ENCODE peak calls at places on chromosome 20, in nine cellular contexts. E is IMR-90, B is right lobe of liver, O is kidney, H is mammary epithelial cell, X is OCI-LY7, N is fibroblast of lung, I is K562, V is HepG2. C is an unnamed sample. For H3K4me1, the result is how much of the 10 kb centered on the place peaks cover.

GRCh38 chr20:63955281-63955845 is 853 bp downstream of the UCKL1 start:
- DNase-seq in E (no peak), B (no peak), O (peak), H (no peak), X (peak), N (peak), I (peak), V (peak), C (no peak)

GRCh38 chr20:57617079-57617795 is 3.0 kb downstream of the ZBP1 start:
- DNase-seq in E (no peak), B (no peak), O (peak), H (no peak), X (no peak), N (no peak), I (no peak), V (no peak), C (no peak)

GRCh38 chr20:49045440-49046086 is 549 bp upstream of the CSE1L start:
- DNase-seq in E (peak), B (peak), O (no peak), H (no peak), X (peak), N (peak), I (peak), V (peak), C (no peak)

GRCh38 chr20:35284992-35285805 is 627 bp upstream of the EIF6 start:
- DNase-seq in E (no peak), B (no peak), O (no peak), H (no peak), X (no peak), N (no peak), I (no peak), V (no peak), C (no peak)

GRCh38 chr20:63337786-63338420 is 23.2 kb downstream of the CHRNA4 start:
- DNase-seq in E (no peak), B (no peak), O (no peak), H (no peak), X (no peak), N (no peak), I (no peak), V (no peak), C (no peak)

GRCh38 chr20:24731312-24731711 is 217.8 kb upstream of the CST7 start:
- DNase-seq in E (no peak), B (peak), O (no peak), H (no peak), X (no peak), N (no peak), I (no peak), V (no peak), C (no peak)

GRCh38 chr20:36236786-36237121 is 476 bp downstream of the AAR2 start:
- DNase-seq in E (no peak), B (no peak), O (no peak), H (no peak), X (no peak), N (no peak), I (no peak), V (no peak), C (no peak)

GRCh38 chr20:52923123-52923543 is 49.0 kb upstream of the TSHZ2 start:
- DNase-seq in E (peak), B (no peak), O (no peak), H (peak), X (no peak), N (peak), I (no peak), V (no peak), C (no peak)

GRCh38 chr20:11796041-11796440 is 121.7 kb upstream of the BTBD3 start:
- DNase-seq in E (peak), B (no peak), O (no peak), H (no peak), X (no peak), N (peak), I (no peak), V (no peak), C (no peak)

GRCh38 chr20:41650221-41650948 is 32.2 kb upstream of the CHD6 start:
- DNase-seq in E (no peak), B (no peak), O (no peak), H (no peak), X (peak), N (no peak), I (no peak), V (no peak), C (no peak)

GRCh38 chr20:50592282-50593004 is 82.3 kb downstream of the PTPN1 start:
- DNase-seq in E (no peak), B (peak), O (peak), H (no peak), X (no peak), N (no peak), I (no peak), V (no peak), C (no peak)

GRCh38 chr20:61185841-61186601 is 66.0 kb upstream of the CDH4 start:
- DNase-seq in E (peak), B (no peak), O (no peak), H (peak), X (no peak), N (peak), I (no peak), V (no peak), C (no peak)

GRCh38 chr20:62878244-62879030 is 16.8 kb upstream of the TCFL5 start:
- DNase-seq in E (no peak), B (no peak), O (no peak), H (no peak), X (no peak), N (no peak), I (peak), V (no peak), C (no peak)

GRCh38 chr20:48139262-48140041 is 354.2 kb upstream of the SULF2 start:
- DNase-seq in E (no peak), B (no peak), O (no peak), H (peak), X (no peak), N (no peak), I (no peak), V (no peak), C (no peak)

GRCh38 chr20:29689411-29690225 is 1567.8 kb upstream of the DEFB115 start:
- DNase-seq in E (no peak), B (peak), O (peak), H (no peak), X (no peak), N (no peak), I (peak), V (no peak), C (no peak)

GRCh38 chr20:3925899-3926638 is 36.9 kb downstream of the PANK2 start:
- DNase-seq in E (no peak), B (no peak), O (no peak), H (no peak), X (no peak), N (no peak), I (no peak), V (no peak), C (no peak)

GRCh38 chr20:63106108-63106764 is 99.5 kb upstream of the BHLHE23 start:
- DNase-seq in E (peak), B (peak), O (peak), H (no peak), X (no peak), N (peak), I (no peak), V (no peak), C (no peak)

GRCh38 chr20:36856691-36857635 is 19.0 kb upstream of the TLDC2 start:
- DNase-seq in E (peak), B (no peak), O (no peak), H (peak), X (peak), N (peak), I (no peak), V (no peak), C (no peak)

GRCh38 chr20:17637985-17638640 is 43.9 kb downstream of the RRBP1 start:
- DNase-seq in E (no peak), B (no peak), O (peak), H (no peak), X (no peak), N (no peak), I (no peak), V (no peak), C (no peak)

GRCh38 chr20:64035066-64035932 is 683 bp upstream of the C20orf204 start:
- DNase-seq in E (no peak), B (no peak), O (no peak), H (no peak), X (no peak), N (no peak), I (no peak), V (no peak), C (no peak)

GRCh38 chr20:13337090-13337784 is 116.2 kb downstream of the ISM1 start:
- DNase-seq in E (no peak), B (no peak), O (no peak), H (no peak), X (no peak), N (no peak), I (no peak), V (no peak), C (no peak)

GRCh38 chr20:1876975-1877603 is 18.1 kb upstream of the SIRPA start:
- DNase-seq in E (peak), B (no peak), O (no peak), H (no peak), X (peak), N (no peak), I (peak), V (no peak), C (no peak)

GRCh38 chr20:59784365-59785117 is 148.9 kb downstream of the SYCP2 start:
- DNase-seq in E (no peak), B (no peak), O (no peak), H (no peak), X (no peak), N (no peak), I (no peak), V (no peak), C (no peak)

GRCh38 chr20:43844778-43845614 is 69.7 kb upstream of the TOX2 start:
- DNase-seq in E (peak), B (peak), O (no peak), H (peak), X (no peak), N (peak), I (no peak), V (no peak), C (no peak)

DNA sequence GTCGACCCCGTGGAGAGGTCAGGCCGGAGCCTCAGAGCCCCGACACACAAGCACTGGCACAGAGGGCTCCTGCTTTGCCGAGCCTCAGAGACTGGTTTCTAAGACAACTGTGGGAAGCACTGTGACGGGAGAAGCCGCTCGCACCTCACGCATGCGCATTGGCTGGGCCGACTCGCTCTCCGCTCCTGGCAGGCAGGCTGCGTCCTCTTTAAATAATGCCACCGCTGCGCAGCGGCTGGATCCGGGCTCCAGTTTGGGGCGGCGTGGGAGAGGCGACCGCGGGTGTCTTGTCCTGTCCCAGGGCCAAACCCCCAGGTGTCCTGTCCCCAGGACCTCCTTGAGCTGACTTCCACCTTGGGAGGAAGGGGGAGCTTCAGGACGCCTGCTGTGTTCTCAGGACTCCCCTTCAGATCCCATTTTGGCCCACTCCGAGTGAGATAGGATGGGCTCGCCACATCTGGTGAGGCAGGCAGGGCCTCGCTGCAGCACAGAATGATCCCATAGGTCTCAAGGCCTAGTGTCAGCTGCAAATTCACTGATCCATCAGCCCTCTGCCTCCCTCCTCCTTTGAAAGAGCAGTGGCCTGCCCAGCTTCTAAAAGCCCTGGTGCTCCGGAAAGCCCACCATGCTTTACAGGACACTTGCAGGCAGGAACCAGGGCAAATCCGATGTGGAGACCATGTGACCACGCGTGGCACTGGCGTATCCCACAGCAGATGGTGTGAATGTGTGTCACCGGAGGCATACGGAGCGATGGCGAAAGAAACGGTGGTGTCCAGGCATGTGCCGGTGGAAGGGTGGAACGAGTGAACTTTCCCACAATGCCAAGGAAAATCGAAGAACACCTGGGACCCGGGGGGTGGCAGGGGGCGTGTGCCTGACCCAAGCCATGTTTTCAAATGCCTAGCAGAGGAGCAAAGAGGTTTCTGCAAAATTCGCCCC is 169.3 kb upstream of the ZNF337 start:
- DNase-seq in E (peak), B (peak), O (peak), H (peak), X (no peak), N (peak), I (peak), V (peak), C (no peak)
- H3K4me3 ChIP-seq in E (no peak), B (peak), O (peak), H (peak), X (no peak), N (peak), I (no peak), V (peak), C (peak)

DNA sequence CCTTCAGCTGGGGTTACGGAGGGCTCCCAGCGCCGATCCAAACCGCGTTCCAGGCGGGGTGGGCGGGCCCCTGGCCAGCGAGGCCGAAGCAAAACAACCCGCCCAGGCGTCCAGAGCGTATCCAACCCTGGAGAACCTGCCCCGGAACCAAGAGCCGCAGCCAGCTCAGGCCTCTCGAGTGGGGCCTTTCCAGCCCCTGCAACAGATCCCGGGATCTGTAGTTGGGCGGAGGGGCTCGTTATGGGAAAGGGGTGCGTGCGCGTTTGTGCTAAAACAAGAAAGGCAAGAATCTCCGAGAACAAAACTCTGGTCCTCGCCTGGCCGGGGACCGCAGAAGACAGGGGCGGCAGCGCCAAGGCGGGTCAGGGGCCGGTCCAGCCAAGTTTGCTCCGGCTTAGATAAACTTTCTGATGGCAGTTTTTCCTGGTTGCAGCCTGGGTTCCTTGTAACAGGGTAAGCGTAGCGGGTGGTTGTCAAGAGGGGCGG is 528 bp upstream of the RIN2 start:
- DNase-seq in E (peak), B (peak), O (peak), H (peak), X (no peak), N (peak), I (no peak), V (peak), C (no peak)
- H3K4me1 ChIP-seq in E (under half), B (under half), O (under half), H (under half), X (under half), N (under half), I (under half), V (under half), C (under half)

GRCh38 chr20:15494841-15495240 is 1078.4 kb downstream of the KIF16B start:
- DNase-seq in E (no peak), B (no peak), O (no peak), H (no peak), X (no peak), N (no peak), I (no peak), V (no peak), C (no peak)

GRCh38 chr20:15487030-15487429 is 1086.2 kb downstream of the KIF16B start:
- DNase-seq in E (no peak), B (no peak), O (no peak), H (no peak), X (no peak), N (no peak), I (no peak), V (no peak), C (no peak)

GRCh38 chr20:15487682-15488081 is 1085.6 kb downstream of the KIF16B start:
- DNase-seq in E (no peak), B (no peak), O (no peak), H (no peak), X (no peak), N (no peak), I (no peak), V (no peak), C (no peak)

GRCh38 chr20:15496501-15497039 is 1076.7 kb downstream of the KIF16B start:
- DNase-seq in E (no peak), B (no peak), O (no peak), H (no peak), X (no peak), N (no peak), I (no peak), V (no peak), C (no peak)

GRCh38 chr20:15491564-15491963 is 1081.7 kb downstream of the KIF16B start:
- DNase-seq in E (no peak), B (no peak), O (no peak), H (peak), X (no peak), N (no peak), I (no peak), V (no peak), C (no peak)
- TF ChIP-seq CTCF in E (peak), B (peak), O (no peak), H (peak), X (peak), N (no peak), I (no peak), V (no peak), C (no peak)

GRCh38 chr20:45372646-45373352 is 5.3 kb downstream of the TP53TG5 start:
- DNase-seq in E (no peak), B (no peak), O (no peak), H (no peak), X (no peak), N (no peak), I (no peak), V (no peak), C (no peak)
- H3K4me3 ChIP-seq in E (no peak), B (peak), O (peak), H (no peak), X (no peak), N (peak), I (no peak), V (no peak), C (peak)

C was measured in thoracic aorta.